ENCODE peak calls at places on chromosomes 11 and 22, in ten cellular contexts. E is stomach; O is mammary epithelial cell; X is endothelial cell; A is heart right ventricle; C is CD8-positive, alpha-beta T cell; Q is brain microvascular endothelial cell; K is upper lobe of right lung; J is astrocyte; L is tibial nerve. H is an unnamed sample.

GRCh38 chr11:69209038-69209350 is 53.3 kb downstream of the SMIM38 start:
- DNase-seq in E (no peak), O (no peak), X (no peak), A (no peak), C (no peak), Q (no peak), K (peak), J (no peak), L (no peak), H (no peak)

GRCh38 chr22:19786264-19786585 is 25.6 kb downstream of the TBX1 start:
- DNase-seq in E (no peak), O (no peak), X (no peak), A (no peak), C (no peak), Q (no peak), K (no peak), J (no peak), L (no peak), H (no peak)

GRCh38 chr11:114280696-114281095 is 15.5 kb upstream of the NNMT start:
- DNase-seq in E (peak), O (peak), X (peak), A (peak), C (no peak), Q (peak), K (peak), J (peak), L (no peak), H (peak)

GRCh38 chr11:1179641-1180040 is 21.9 kb downstream of the MUC5AC start:
- DNase-seq in E (no peak), O (no peak), X (no peak), A (no peak), C (no peak), Q (no peak), K (no peak), J (no peak), L (no peak), H (no peak)

GRCh38 chr11:83063073-83063754 is 8.5 kb downstream of the RAB30 start:
- DNase-seq in E (no peak), O (no peak), X (no peak), A (no peak), C (no peak), Q (no peak), K (no peak), J (peak), L (no peak), H (no peak)

GRCh38 chr11:132504501-132505041 is 1027.7 kb downstream of the OPCML start:
- DNase-seq in E (no peak), O (no peak), X (no peak), A (no peak), C (no peak), Q (no peak), K (no peak), J (no peak), L (no peak), H (no peak)

GRCh38 chr11:34165786-34166557 is 60.5 kb downstream of the NAT10 start:
- DNase-seq in E (no peak), O (peak), X (no peak), A (no peak), C (no peak), Q (no peak), K (no peak), J (no peak), L (no peak), H (no peak)

GRCh38 chr11:6269994-6270393 is 10.4 kb downstream of the CCKBR start:
- DNase-seq in E (no peak), O (no peak), X (no peak), A (no peak), C (no peak), Q (no peak), K (no peak), J (no peak), L (no peak), H (no peak)

GRCh38 chr11:5892908-5893307 is at the start of gene OR52E5:
- DNase-seq in E (no peak), O (no peak), X (no peak), A (no peak), C (no peak), Q (no peak), K (no peak), J (no peak), L (no peak), H (no peak)

GRCh38 chr11:19499999-19500398 is 212.6 kb upstream of the NAV2 start:
- DNase-seq in E (no peak), O (no peak), X (no peak), A (no peak), C (no peak), Q (no peak), K (no peak), J (peak), L (no peak), H (no peak)

GRCh38 chr11:104320091-104320490 is 156.1 kb upstream of the PDGFD start:
- DNase-seq in E (no peak), O (no peak), X (no peak), A (no peak), C (no peak), Q (no peak), K (no peak), J (peak), L (no peak), H (no peak)

GRCh38 chr11:3188496-3189192 is 23.5 kb upstream of the OSBPL5 start:
- DNase-seq in E (no peak), O (no peak), X (no peak), A (no peak), C (no peak), Q (no peak), K (no peak), J (peak), L (no peak), H (no peak)

GRCh38 chr11:36750349-36750748 is 152.3 kb upstream of the RAG2 start:
- DNase-seq in E (no peak), O (no peak), X (no peak), A (no peak), C (no peak), Q (no peak), K (no peak), J (no peak), L (no peak), H (no peak)

GRCh38 chr11:110951041-110951440 is 238.8 kb upstream of the ARHGAP20 start:
- DNase-seq in E (peak), O (no peak), X (no peak), A (no peak), C (no peak), Q (no peak), K (no peak), J (no peak), L (no peak), H (no peak)

GRCh38 chr11:98307827-98308491 is 712.8 kb upstream of the CNTN5 start:
- DNase-seq in E (no peak), O (no peak), X (no peak), A (no peak), C (no peak), Q (no peak), K (no peak), J (no peak), L (no peak), H (no peak)

GRCh38 chr11:134517621-134518293 is 105.7 kb upstream of the B3GAT1 start:
- DNase-seq in E (no peak), O (no peak), X (no peak), A (no peak), C (no peak), Q (no peak), K (peak), J (no peak), L (no peak), H (no peak)

GRCh38 chr11:63866211-63866610 is 27.3 kb downstream of the MARK2 start:
- DNase-seq in E (peak), O (peak), X (no peak), A (no peak), C (peak), Q (peak), K (peak), J (peak), L (peak), H (no peak)

GRCh38 chr11:102325088-102325487 is 7.8 kb downstream of the BIRC3 start:
- DNase-seq in E (no peak), O (no peak), X (no peak), A (no peak), C (no peak), Q (no peak), K (no peak), J (no peak), L (no peak), H (no peak)

GRCh38 chr11:44388828-44389645 is 79.1 kb upstream of the ALX4 start:
- DNase-seq in E (no peak), O (no peak), X (no peak), A (no peak), C (no peak), Q (no peak), K (peak), J (no peak), L (no peak), H (no peak)
- TF ChIP-seq CTCF in E (no peak), O (no peak), X (no peak), A (no peak), C (no peak), Q (no peak), K (no peak), J (no peak), L (no peak), H (no peak)

GRCh38 chr11:61384271-61385242 is 7.8 kb upstream of the TMEM216 start:
- DNase-seq in E (no peak), O (no peak), X (peak), A (no peak), C (no peak), Q (no peak), K (peak), J (no peak), L (no peak), H (no peak)
- TF ChIP-seq CTCF in E (no peak), O (peak), X (no peak), A (no peak), C (no peak), Q (peak), K (no peak), J (peak), L (no peak), H (no peak)

GRCh38 chr22:44572414-44573207 is 74.6 kb upstream of the RTL6 start:
- DNase-seq in E (peak), O (peak), X (no peak), A (no peak), C (no peak), Q (no peak), K (peak), J (no peak), L (no peak), H (no peak)
- TF ChIP-seq CTCF in E (no peak), O (no peak), X (no peak), A (no peak), C (no peak), Q (no peak), K (no peak), J (no peak), L (no peak), H (no peak)

GRCh38 chr11:73182824-73183321 is 35.2 kb upstream of the P2RY2 start:
- DNase-seq in E (peak), O (no peak), X (no peak), A (peak), C (no peak), Q (no peak), K (no peak), J (no peak), L (no peak), H (no peak)
- TF ChIP-seq CTCF in E (no peak), O (no peak), X (no peak), A (peak), C (no peak), Q (peak), K (no peak), J (no peak), L (no peak), H (no peak)